ENCODE peak calls at places on chromosomes 11 and 22, in ten cellular contexts. One of them, this sample, is unnamed.

GRCh38 chr11:111081021-111081511 is 164.5 kb upstream of the POU2AF2 start:
- DNase-seq in stimulated activated CD4-positive, alpha-beta T cell treated with anti-CD3 and anti-CD28 coated beads, Interleukin-15, amount 100 ng/mL, for 1 hour: no peak
- DNase-seq in EL: no peak
- DNase-seq in AG20443: no peak
- DNase-seq in T-helper 1 cell: no peak
- DNase-seq in type B pancreatic cell: no peak
- DNase-seq in COR-L47: no peak
- DNase-seq in ACHN: peak; percentile 40
- DNase-seq in GM20000: no peak
- DNase-seq in nephron progenitor cell: no peak
- DNase-seq in this sample: peak; percentile 39

GRCh38 chr11:93821617-93822016 is 28.8 kb downstream of the VSTM5 start:
- DNase-seq in stimulated activated CD4-positive, alpha-beta T cell treated with anti-CD3 and anti-CD28 coated beads, Interleukin-15, amount 100 ng/mL, for 1 hour: no peak
- DNase-seq in EL: no peak
- DNase-seq in AG20443: no peak
- DNase-seq in T-helper 1 cell: no peak
- DNase-seq in type B pancreatic cell: no peak
- DNase-seq in COR-L47: no peak
- DNase-seq in ACHN: no peak
- DNase-seq in GM20000: no peak
- DNase-seq in nephron progenitor cell: no peak
- DNase-seq in this sample: no peak

GRCh38 chr11:66857234-66857926 is 516 bp downstream of the LRFN4 start:
- DNase-seq in stimulated activated CD4-positive, alpha-beta T cell treated with anti-CD3 and anti-CD28 coated beads, Interleukin-15, amount 100 ng/mL, for 1 hour: no peak
- DNase-seq in EL: no peak
- DNase-seq in AG20443: peak; percentile 21
- DNase-seq in T-helper 1 cell: no peak
- DNase-seq in type B pancreatic cell: no peak
- DNase-seq in COR-L47: no peak
- DNase-seq in ACHN: no peak
- DNase-seq in GM20000: peak; percentile 72
- DNase-seq in nephron progenitor cell: no peak
- DNase-seq in this sample: no peak

GRCh38 chr22:40428796-40429195 is 58.4 kb downstream of the SGSM3 start:
- DNase-seq in stimulated activated CD4-positive, alpha-beta T cell treated with anti-CD3 and anti-CD28 coated beads, Interleukin-15, amount 100 ng/mL, for 1 hour: no peak
- DNase-seq in EL: no peak
- DNase-seq in AG20443: no peak
- DNase-seq in T-helper 1 cell: no peak
- DNase-seq in type B pancreatic cell: no peak
- DNase-seq in COR-L47: no peak
- DNase-seq in ACHN: no peak
- DNase-seq in GM20000: no peak
- DNase-seq in nephron progenitor cell: no peak
- DNase-seq in this sample: no peak

GRCh38 chr11:61114913-61115312 is 12.6 kb downstream of the CD5 start:
- DNase-seq in stimulated activated CD4-positive, alpha-beta T cell treated with anti-CD3 and anti-CD28 coated beads, Interleukin-15, amount 100 ng/mL, for 1 hour: no peak
- DNase-seq in EL: no peak
- DNase-seq in AG20443: no peak
- DNase-seq in T-helper 1 cell: no peak
- DNase-seq in type B pancreatic cell: no peak
- DNase-seq in COR-L47: no peak
- DNase-seq in ACHN: no peak
- DNase-seq in GM20000: no peak
- DNase-seq in nephron progenitor cell: no peak
- DNase-seq in this sample: no peak

GRCh38 chr11:94722735-94723134 is 45.4 kb upstream of the AMOTL1 start:
- DNase-seq in stimulated activated CD4-positive, alpha-beta T cell treated with anti-CD3 and anti-CD28 coated beads, Interleukin-15, amount 100 ng/mL, for 1 hour: no peak
- DNase-seq in EL: no peak
- DNase-seq in AG20443: no peak
- DNase-seq in T-helper 1 cell: no peak
- DNase-seq in type B pancreatic cell: no peak
- DNase-seq in COR-L47: no peak
- DNase-seq in ACHN: no peak
- DNase-seq in GM20000: no peak
- DNase-seq in nephron progenitor cell: no peak
- DNase-seq in this sample: no peak

GRCh38 chr11:126355324-126355925 is at the start of gene ST3GAL4:
- DNase-seq in stimulated activated CD4-positive, alpha-beta T cell treated with anti-CD3 and anti-CD28 coated beads, Interleukin-15, amount 100 ng/mL, for 1 hour: peak; percentile 61
- DNase-seq in EL: peak; percentile 79
- DNase-seq in AG20443: peak; percentile 91
- DNase-seq in T-helper 1 cell: peak; percentile 36
- DNase-seq in type B pancreatic cell: peak; percentile 87
- DNase-seq in COR-L47: peak; percentile 48
- DNase-seq in ACHN: peak; percentile 54
- DNase-seq in GM20000: peak; percentile 94
- DNase-seq in nephron progenitor cell: peak; percentile 93
- DNase-seq in this sample: peak; percentile 83

GRCh38 chr11:122248130-122248529 is 132.1 kb upstream of the BLID start:
- DNase-seq in stimulated activated CD4-positive, alpha-beta T cell treated with anti-CD3 and anti-CD28 coated beads, Interleukin-15, amount 100 ng/mL, for 1 hour: no peak
- DNase-seq in EL: no peak
- DNase-seq in AG20443: no peak
- DNase-seq in T-helper 1 cell: no peak
- DNase-seq in type B pancreatic cell: no peak
- DNase-seq in COR-L47: no peak
- DNase-seq in ACHN: no peak
- DNase-seq in GM20000: no peak
- DNase-seq in nephron progenitor cell: no peak
- DNase-seq in this sample: no peak

GRCh38 chr22:45312856-45313255 is 3.1 kb downstream of the FAM118A start:
- DNase-seq in stimulated activated CD4-positive, alpha-beta T cell treated with anti-CD3 and anti-CD28 coated beads, Interleukin-15, amount 100 ng/mL, for 1 hour: no peak
- DNase-seq in EL: no peak
- DNase-seq in AG20443: no peak
- DNase-seq in T-helper 1 cell: no peak
- DNase-seq in type B pancreatic cell: no peak
- DNase-seq in COR-L47: no peak
- DNase-seq in ACHN: no peak
- DNase-seq in GM20000: no peak
- DNase-seq in nephron progenitor cell: no peak
- DNase-seq in this sample: no peak

GRCh38 chr22:37898441-37899181 is 7.5 kb upstream of the MICALL1 start:
- DNase-seq in stimulated activated CD4-positive, alpha-beta T cell treated with anti-CD3 and anti-CD28 coated beads, Interleukin-15, amount 100 ng/mL, for 1 hour: no peak
- DNase-seq in EL: peak; percentile 28
- DNase-seq in AG20443: no peak
- DNase-seq in T-helper 1 cell: no peak
- DNase-seq in type B pancreatic cell: no peak
- DNase-seq in COR-L47: no peak
- DNase-seq in ACHN: no peak
- DNase-seq in GM20000: no peak
- DNase-seq in nephron progenitor cell: no peak
- DNase-seq in this sample: peak; percentile 38

GRCh38 chr22:25372000-25372595 is 152.7 kb downstream of the CRYBB2 start:
- DNase-seq in stimulated activated CD4-positive, alpha-beta T cell treated with anti-CD3 and anti-CD28 coated beads, Interleukin-15, amount 100 ng/mL, for 1 hour: no peak
- DNase-seq in EL: no peak
- DNase-seq in AG20443: no peak
- DNase-seq in T-helper 1 cell: no peak
- DNase-seq in type B pancreatic cell: no peak
- DNase-seq in COR-L47: no peak
- DNase-seq in ACHN: no peak
- DNase-seq in GM20000: no peak
- DNase-seq in nephron progenitor cell: no peak
- DNase-seq in this sample: no peak

GRCh38 chr22:38941488-38941987 is 15.9 kb upstream of the APOBEC3A start:
- DNase-seq in stimulated activated CD4-positive, alpha-beta T cell treated with anti-CD3 and anti-CD28 coated beads, Interleukin-15, amount 100 ng/mL, for 1 hour: peak; percentile 48
- DNase-seq in EL: no peak
- DNase-seq in AG20443: no peak
- DNase-seq in T-helper 1 cell: no peak
- DNase-seq in type B pancreatic cell: no peak
- DNase-seq in COR-L47: no peak
- DNase-seq in ACHN: no peak
- DNase-seq in GM20000: peak; percentile 73
- DNase-seq in nephron progenitor cell: no peak
- DNase-seq in this sample: no peak

GRCh38 chr11:65880844-65881421 is 1.3 kb downstream of the CTSW start:
- DNase-seq in stimulated activated CD4-positive, alpha-beta T cell treated with anti-CD3 and anti-CD28 coated beads, Interleukin-15, amount 100 ng/mL, for 1 hour: no peak
- DNase-seq in EL: peak; percentile 51
- DNase-seq in AG20443: no peak
- DNase-seq in T-helper 1 cell: no peak
- DNase-seq in type B pancreatic cell: no peak
- DNase-seq in COR-L47: no peak
- DNase-seq in ACHN: no peak
- DNase-seq in GM20000: no peak
- DNase-seq in nephron progenitor cell: no peak
- DNase-seq in this sample: no peak

GRCh38 chr11:63592975-63593395 is 21.2 kb downstream of the PLAAT3 start:
- DNase-seq in stimulated activated CD4-positive, alpha-beta T cell treated with anti-CD3 and anti-CD28 coated beads, Interleukin-15, amount 100 ng/mL, for 1 hour: no peak
- DNase-seq in EL: peak; percentile 41
- DNase-seq in AG20443: peak; percentile 55
- DNase-seq in T-helper 1 cell: no peak
- DNase-seq in type B pancreatic cell: no peak
- DNase-seq in COR-L47: peak; percentile 36
- DNase-seq in ACHN: no peak
- DNase-seq in GM20000: no peak
- DNase-seq in nephron progenitor cell: peak; percentile 23
- DNase-seq in this sample: peak; percentile 21

GRCh38 chr11:57547854-57548377 is 10.5 kb downstream of the SMTNL1 start:
- DNase-seq in stimulated activated CD4-positive, alpha-beta T cell treated with anti-CD3 and anti-CD28 coated beads, Interleukin-15, amount 100 ng/mL, for 1 hour: no peak
- DNase-seq in EL: peak; percentile 17
- DNase-seq in AG20443: no peak
- DNase-seq in T-helper 1 cell: no peak
- DNase-seq in type B pancreatic cell: no peak
- DNase-seq in COR-L47: no peak
- DNase-seq in ACHN: no peak
- DNase-seq in GM20000: peak; percentile 74
- DNase-seq in nephron progenitor cell: no peak
- DNase-seq in this sample: no peak

GRCh38 chr11:100872951-100873350 is 185.9 kb downstream of the ARHGAP42 start:
- DNase-seq in stimulated activated CD4-positive, alpha-beta T cell treated with anti-CD3 and anti-CD28 coated beads, Interleukin-15, amount 100 ng/mL, for 1 hour: no peak
- DNase-seq in EL: peak; percentile 52
- DNase-seq in AG20443: no peak
- DNase-seq in T-helper 1 cell: no peak
- DNase-seq in type B pancreatic cell: no peak
- DNase-seq in COR-L47: no peak
- DNase-seq in ACHN: no peak
- DNase-seq in GM20000: no peak
- DNase-seq in nephron progenitor cell: no peak
- DNase-seq in this sample: no peak

GRCh38 chr22:44098021-44098739 is 74.1 kb downstream of the PARVB start:
- DNase-seq in stimulated activated CD4-positive, alpha-beta T cell treated with anti-CD3 and anti-CD28 coated beads, Interleukin-15, amount 100 ng/mL, for 1 hour: no peak
- DNase-seq in EL: no peak
- DNase-seq in AG20443: no peak
- DNase-seq in T-helper 1 cell: no peak
- DNase-seq in type B pancreatic cell: no peak
- DNase-seq in COR-L47: no peak
- DNase-seq in ACHN: no peak
- DNase-seq in GM20000: no peak
- DNase-seq in nephron progenitor cell: no peak
- DNase-seq in this sample: no peak

GRCh38 chr11:129945377-129945776 is 50.0 kb upstream of the NFRKB start:
- DNase-seq in stimulated activated CD4-positive, alpha-beta T cell treated with anti-CD3 and anti-CD28 coated beads, Interleukin-15, amount 100 ng/mL, for 1 hour: no peak
- DNase-seq in EL: no peak
- DNase-seq in AG20443: no peak
- DNase-seq in T-helper 1 cell: no peak
- DNase-seq in type B pancreatic cell: no peak
- DNase-seq in COR-L47: no peak
- DNase-seq in ACHN: no peak
- DNase-seq in GM20000: no peak
- DNase-seq in nephron progenitor cell: no peak
- DNase-seq in this sample: no peak

GRCh38 chr11:30314625-30315024 is 8.3 kb upstream of the ARL14EP start:
- DNase-seq in stimulated activated CD4-positive, alpha-beta T cell treated with anti-CD3 and anti-CD28 coated beads, Interleukin-15, amount 100 ng/mL, for 1 hour: no peak
- DNase-seq in EL: no peak
- DNase-seq in AG20443: no peak
- DNase-seq in T-helper 1 cell: no peak
- DNase-seq in type B pancreatic cell: no peak
- DNase-seq in COR-L47: no peak
- DNase-seq in ACHN: peak; percentile 14
- DNase-seq in GM20000: no peak
- DNase-seq in nephron progenitor cell: no peak
- DNase-seq in this sample: no peak

GRCh38 chr11:120179071-120179672 is 31.7 kb upstream of the OAF start:
- DNase-seq in stimulated activated CD4-positive, alpha-beta T cell treated with anti-CD3 and anti-CD28 coated beads, Interleukin-15, amount 100 ng/mL, for 1 hour: no peak
- DNase-seq in EL: no peak
- DNase-seq in AG20443: no peak
- DNase-seq in T-helper 1 cell: no peak
- DNase-seq in type B pancreatic cell: peak; percentile 52
- DNase-seq in COR-L47: no peak
- DNase-seq in ACHN: no peak
- DNase-seq in GM20000: no peak
- DNase-seq in nephron progenitor cell: no peak
- DNase-seq in this sample: no peak

GRCh38 chr11:7575841-7576451 is 62.1 kb downstream of the PPFIBP2 start:
- DNase-seq in stimulated activated CD4-positive, alpha-beta T cell treated with anti-CD3 and anti-CD28 coated beads, Interleukin-15, amount 100 ng/mL, for 1 hour: no peak
- DNase-seq in EL: peak; percentile 41
- DNase-seq in AG20443: peak; percentile 71
- DNase-seq in T-helper 1 cell: no peak
- DNase-seq in type B pancreatic cell: no peak
- DNase-seq in COR-L47: no peak
- DNase-seq in ACHN: no peak
- DNase-seq in GM20000: no peak
- DNase-seq in nephron progenitor cell: no peak
- DNase-seq in this sample: no peak

GRCh38 chr11:133269272-133269671 is 263.0 kb downstream of the OPCML start:
- DNase-seq in stimulated activated CD4-positive, alpha-beta T cell treated with anti-CD3 and anti-CD28 coated beads, Interleukin-15, amount 100 ng/mL, for 1 hour: no peak
- DNase-seq in EL: no peak
- DNase-seq in AG20443: no peak
- DNase-seq in T-helper 1 cell: no peak
- DNase-seq in type B pancreatic cell: no peak
- DNase-seq in COR-L47: no peak
- DNase-seq in ACHN: no peak
- DNase-seq in GM20000: peak; percentile 63
- DNase-seq in nephron progenitor cell: no peak
- DNase-seq in this sample: no peak

GRCh38 chr22:41862530-41863266 is 29.8 kb downstream of the SREBF2 start:
- DNase-seq in stimulated activated CD4-positive, alpha-beta T cell treated with anti-CD3 and anti-CD28 coated beads, Interleukin-15, amount 100 ng/mL, for 1 hour: peak; percentile 40
- DNase-seq in EL: peak; percentile 10
- DNase-seq in AG20443: no peak
- DNase-seq in T-helper 1 cell: no peak
- DNase-seq in type B pancreatic cell: no peak
- DNase-seq in COR-L47: no peak
- DNase-seq in ACHN: no peak
- DNase-seq in GM20000: peak; percentile 70
- DNase-seq in nephron progenitor cell: peak; percentile 7
- DNase-seq in this sample: no peak

GRCh38 chr22:33923033-33923432 is 2.8 kb upstream of the LARGE1 start:
- DNase-seq in stimulated activated CD4-positive, alpha-beta T cell treated with anti-CD3 and anti-CD28 coated beads, Interleukin-15, amount 100 ng/mL, for 1 hour: no peak
- DNase-seq in EL: no peak
- DNase-seq in AG20443: peak; percentile 12
- DNase-seq in T-helper 1 cell: no peak
- DNase-seq in type B pancreatic cell: no peak
- DNase-seq in COR-L47: no peak
- DNase-seq in ACHN: no peak
- DNase-seq in GM20000: no peak
- DNase-seq in nephron progenitor cell: no peak
- DNase-seq in this sample: no peak

GRCh38 chr11:66579017-66579606 is 10.7 kb upstream of the CTSF start:
- DNase-seq in stimulated activated CD4-positive, alpha-beta T cell treated with anti-CD3 and anti-CD28 coated beads, Interleukin-15, amount 100 ng/mL, for 1 hour: peak; percentile 71
- DNase-seq in EL: peak; percentile 72
- DNase-seq in AG20443: peak; percentile 93
- DNase-seq in T-helper 1 cell: peak; percentile 74
- DNase-seq in type B pancreatic cell: peak; percentile 84
- DNase-seq in COR-L47: peak; percentile 55
- DNase-seq in ACHN: no peak
- DNase-seq in GM20000: peak; percentile 86
- DNase-seq in nephron progenitor cell: peak; percentile 88
- DNase-seq in this sample: peak; percentile 67

GRCh38 chr11:75320046-75320618 is 31.3 kb downstream of the ARRB1 start:
- DNase-seq in stimulated activated CD4-positive, alpha-beta T cell treated with anti-CD3 and anti-CD28 coated beads, Interleukin-15, amount 100 ng/mL, for 1 hour: no peak
- DNase-seq in EL: no peak
- DNase-seq in AG20443: no peak
- DNase-seq in T-helper 1 cell: no peak
- DNase-seq in type B pancreatic cell: no peak
- DNase-seq in COR-L47: no peak
- DNase-seq in ACHN: no peak
- DNase-seq in GM20000: no peak
- DNase-seq in nephron progenitor cell: no peak
- DNase-seq in this sample: no peak

This sample was measured in occipital lobe.